ENCODE peak calls at places on chromosomes 12 and 14, in four cellular contexts. V, H, Q and G are unnamed samples. For H3K4me1, the result is how much of the 10 kb centered on the place peaks cover.

GRCh38 chr12:38983117-38983571 is 77.8 kb upstream of the CPNE8 start:
- DNase-seq in Q (no peak), V (no peak), H (peak), G (no peak)

GRCh38 chr12:70660620-70661219 is 23.5 kb upstream of the PTPRB start:
- DNase-seq in Q (no peak), H (peak), V (no peak), G (peak)

GRCh38 chr12:98973395-98973794 is 328.3 kb downstream of the APAF1 start:
- DNase-seq in Q (peak), H (peak), V (no peak), G (no peak)

GRCh38 chr12:102948941-102949352 is 8.5 kb upstream of the ASCL1 start:
- DNase-seq in Q (peak), H (peak), V (no peak), G (no peak)

GRCh38 chr12:69915964-69916363 is 90.9 kb downstream of the MYRFL start:
- DNase-seq in H (no peak), Q (no peak), V (no peak), G (no peak)

GRCh38 chr12:123270380-123271181 is 1.1 kb downstream of the CDK2AP1 start:
- DNase-seq in V (no peak), Q (peak), H (no peak), G (no peak)

GRCh38 chr14:61472025-61472672 is 150.8 kb downstream of the PRKCH start:
- DNase-seq in Q (peak), H (peak), V (no peak), G (no peak)

GRCh38 chr14:21015312-21015711 is 9.5 kb downstream of the NDRG2 start:
- DNase-seq in H (no peak), Q (no peak), V (no peak), G (no peak)

GRCh38 chr12:3604281-3604680 is 113.3 kb downstream of the PRMT8 start:
- DNase-seq in V (no peak), Q (no peak), H (no peak), G (no peak)

GRCh38 chr12:2284321-2284813 is 231.6 kb downstream of the CACNA1C start:
- DNase-seq in H (no peak), Q (peak), V (no peak), G (no peak)

GRCh38 chr12:77940566-77940965 is 109.9 kb downstream of the NAV3 start:
- DNase-seq in V (no peak), H (no peak), Q (peak), G (no peak)

GRCh38 chr12:120213758-120214157 is 12.8 kb upstream of the RPLP0 start:
- DNase-seq in V (no peak), H (no peak), Q (no peak), G (no peak)

GRCh38 chr14:55739967-55740707 is 160.1 kb downstream of the KTN1 start:
- DNase-seq in H (no peak), Q (no peak), V (no peak), G (no peak)

GRCh38 chr14:37587438-37587837 is 7.6 kb downstream of the FOXA1 start:
- DNase-seq in V (no peak), H (no peak), Q (no peak), G (no peak)

GRCh38 chr14:22570132-22570949 is 18.7 kb downstream of the DAD1 start:
- DNase-seq in V (peak), Q (peak), H (peak), G (peak)

GRCh38 chr12:56164345-56164729 is 6.2 kb downstream of the MYL6 start:
- DNase-seq in Q (no peak), H (no peak), V (no peak), G (no peak)

GRCh38 chr14:56891226-56891625 is 80.9 kb upstream of the OTX2 start:
- DNase-seq in V (no peak), H (peak), Q (no peak), G (no peak)

GRCh38 chr12:2733493-2734252 is 61.1 kb upstream of the FKBP4 start:
- DNase-seq in V (no peak), H (peak), Q (no peak), G (no peak)

GRCh38 chr12:25482637-25483036 is 70.4 kb downstream of the LMNTD1 start:
- DNase-seq in V (no peak), H (peak), Q (peak), G (no peak)

GRCh38 chr14:31294736-31295398 is 87.3 kb upstream of the HECTD1 start:
- DNase-seq in H (no peak), Q (no peak), V (no peak), G (no peak)

GRCh38 chr12:128876559-128876958 is 23.3 kb downstream of the GLT1D1 start:
- DNase-seq in Q (no peak), V (no peak), H (no peak), G (no peak)

GRCh38 chr12:77115471-77115870 is 50.1 kb upstream of the E2F7 start:
- DNase-seq in H (no peak), V (no peak), Q (no peak), G (no peak)

GRCh38 chr14:68403191-68403781 is 389.6 kb downstream of the ZFP36L1 start:
- DNase-seq in H (peak), Q (no peak), V (no peak), G (no peak)
- H3K4me1 ChIP-seq in H (under half), Q (half or more), V (under half), G (under half)

GRCh38 chr12:54279632-54280400 is at the start of gene CBX5:
- DNase-seq in V (peak), H (peak), Q (peak), G (peak)
- H3K4me1 ChIP-seq in V (under half), H (under half), Q (under half), G (under half)

GRCh38 chr14:68921049-68921448 is 58.1 kb downstream of the ACTN1 start:
- DNase-seq in H (no peak), Q (no peak), V (no peak), G (no peak)
- H3K4me1 ChIP-seq in H (under half), Q (under half), V (under half), G (under half)

DNA sequence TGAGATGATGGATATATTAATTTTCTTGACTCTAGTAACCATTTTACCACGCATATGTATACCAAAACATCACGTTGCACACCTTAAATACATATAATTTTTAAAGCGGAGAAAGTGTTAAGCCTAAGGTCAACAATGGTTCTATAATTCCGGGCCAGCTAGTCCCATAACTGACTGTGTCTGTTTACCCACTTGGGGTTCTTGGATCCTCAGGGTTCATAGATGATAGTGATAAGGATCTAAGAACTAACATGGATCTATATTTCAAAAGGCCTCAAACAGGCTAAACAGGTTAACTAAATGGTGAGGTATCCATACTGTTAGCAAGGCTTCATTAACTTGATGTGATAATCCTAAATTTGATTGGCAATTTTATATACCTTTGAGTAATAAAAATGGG is 9.8 kb downstream of the SLC38A1 start:
- DNase-seq in Q (no peak), H (peak), V (no peak), G (no peak)
- H3K4me1 ChIP-seq in Q (under half), H (under half), V (under half), G (under half)